ENCODE peak calls at places on chromosomes 1 and 21, in seven cellular contexts. I is fibroblast of the aortic adventitia, X is fibroblast of mammary gland, E is spleen, O is fibroblast of lung, U is HCT116, Y is MM.1S. R is an unnamed sample.

GRCh38 chr1:198212675-198213074 is 55.9 kb downstream of the NEK7 start:
- DNase-seq in I (peak; percentile 91), X (peak; percentile 99), E (no peak), O (peak; percentile 91), U (no peak), Y (no peak), R (no peak)

GRCh38 chr1:236336084-236336483 is 54.3 kb upstream of the ERO1B start:
- DNase-seq in I (no peak), X (no peak), E (no peak), O (no peak), U (no peak), Y (no peak), R (no peak)

GRCh38 chr1:43853161-43853921 is 80.3 kb upstream of the ARTN start:
- DNase-seq in I (peak; percentile 90), X (peak; percentile 85), E (peak; percentile 89), O (peak; percentile 89), U (no peak), Y (peak; percentile 83), R (peak; percentile 91)

GRCh38 chr1:156659994-156660751 is 17.0 kb downstream of the NES start:
- DNase-seq in I (peak; percentile 98), X (peak; percentile 98), E (peak; percentile 97), O (peak; percentile 96), U (peak; percentile 94), Y (peak; percentile 99), R (peak; percentile 89)

GRCh38 chr21:30434033-30434631 is 4.1 kb downstream of the KRTAP13-4 start:
- DNase-seq in I (peak; percentile 0), X (peak; percentile 40), E (no peak), O (peak; percentile 0), U (no peak), Y (peak; percentile 61), R (peak; percentile 28)

GRCh38 chr21:45574691-45575090 is 32.5 kb upstream of the SLC19A1 start:
- DNase-seq in I (no peak), X (no peak), E (peak; percentile 66), O (no peak), U (no peak), Y (no peak), R (no peak)

GRCh38 chr1:24540906-24541710 is 14.8 kb upstream of the NCMAP start:
- DNase-seq in I (peak; percentile 61), X (peak; percentile 72), E (no peak), O (peak; percentile 67), U (no peak), Y (peak; percentile 16), R (no peak)

GRCh38 chr1:209485167-209485566 is 98.3 kb upstream of the CAMK1G start:
- DNase-seq in I (peak; percentile 25), X (peak; percentile 83), E (no peak), O (peak; percentile 62), U (no peak), Y (no peak), R (no peak)

GRCh38 chr1:11019971-11020370 is 7.5 kb downstream of the TARDBP start:
- DNase-seq in I (no peak), X (no peak), E (no peak), O (no peak), U (no peak), Y (no peak), R (no peak)

GRCh38 chr1:16614361-16615252 is 1.2 kb upstream of the NBPF1 start:
- DNase-seq in I (no peak), X (no peak), E (peak; percentile 67), O (no peak), U (no peak), Y (no peak), R (no peak)

GRCh38 chr1:118785246-118785645 is 202.9 kb downstream of the TBX15 start:
- DNase-seq in I (peak; percentile 9), X (peak; percentile 46), E (no peak), O (peak; percentile 1), U (no peak), Y (peak; percentile 16), R (peak; percentile 91)

GRCh38 chr1:58866578-58866977 is 82.7 kb upstream of the JUN start:
- DNase-seq in I (no peak), X (no peak), E (no peak), O (no peak), U (no peak), Y (no peak), R (no peak)

GRCh38 chr1:61132176-61133047 is 50.1 kb downstream of the NFIA start:
- DNase-seq in I (peak; percentile 86), X (no peak), E (no peak), O (peak; percentile 64), U (no peak), Y (no peak), R (no peak)

GRCh38 chr1:53909946-53910345 is 16.0 kb downstream of the DIO1 start:
- DNase-seq in I (no peak), X (no peak), E (no peak), O (peak; percentile 9), U (no peak), Y (no peak), R (no peak)

GRCh38 chr1:39270368-39270767 is 65.9 kb downstream of the MACF1 start:
- DNase-seq in I (no peak), X (no peak), E (no peak), O (no peak), U (no peak), Y (no peak), R (no peak)

GRCh38 chr1:234478152-234478480 is 863 bp downstream of the TARBP1 start:
- DNase-seq in I (peak; percentile 28), X (peak; percentile 26), E (peak; percentile 95), O (peak; percentile 47), U (no peak), Y (peak; percentile 87), R (peak; percentile 39)

GRCh38 chr1:165298081-165298820 is 58.3 kb downstream of the LMX1A start:
- DNase-seq in I (no peak), X (no peak), E (no peak), O (no peak), U (no peak), Y (no peak), R (no peak)

DNA sequence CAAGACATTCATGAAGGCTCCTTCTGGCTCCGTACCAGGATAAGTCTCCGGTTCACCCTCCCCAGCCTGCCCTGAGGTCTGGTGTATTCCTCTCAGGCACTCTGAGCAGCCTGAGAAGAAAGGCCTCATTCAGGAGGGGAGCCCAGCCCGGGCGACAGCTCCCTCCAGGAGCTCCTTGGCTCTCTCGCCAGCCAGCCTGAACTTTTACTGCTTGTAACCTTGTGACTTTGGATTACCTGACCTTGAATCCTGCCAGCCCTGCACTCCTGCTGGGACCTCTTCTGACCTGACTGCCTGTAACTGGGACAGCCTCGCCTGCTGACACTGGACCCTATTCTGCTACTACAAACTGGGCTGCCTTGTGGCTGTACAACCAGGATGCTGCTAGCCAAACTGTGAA is 65.8 kb downstream of the CD34 start:
- DNase-seq in I (no peak), X (no peak), E (no peak), O (no peak), U (no peak), Y (no peak), R (no peak)
- H3K4me3 ChIP-seq in I (no peak overlapping the region), X (no peak overlapping the region), E (no peak overlapping the region), O (no peak overlapping the region), U (no peak overlapping the region), Y (no peak overlapping the region), R (no peak overlapping the region)

GRCh38 chr1:228158690-228159665 is 6.6 kb upstream of the IBA57 start:
- DNase-seq in I (no peak), X (no peak), E (peak; percentile 70), O (no peak), U (no peak), Y (no peak), R (no peak)
- H3K4me3 ChIP-seq in I (no peak overlapping the region), X (no peak overlapping the region), E (no peak overlapping the region), O (no peak overlapping the region), U (no peak overlapping the region), Y (no peak overlapping the region), R (no peak overlapping the region)

DNA sequence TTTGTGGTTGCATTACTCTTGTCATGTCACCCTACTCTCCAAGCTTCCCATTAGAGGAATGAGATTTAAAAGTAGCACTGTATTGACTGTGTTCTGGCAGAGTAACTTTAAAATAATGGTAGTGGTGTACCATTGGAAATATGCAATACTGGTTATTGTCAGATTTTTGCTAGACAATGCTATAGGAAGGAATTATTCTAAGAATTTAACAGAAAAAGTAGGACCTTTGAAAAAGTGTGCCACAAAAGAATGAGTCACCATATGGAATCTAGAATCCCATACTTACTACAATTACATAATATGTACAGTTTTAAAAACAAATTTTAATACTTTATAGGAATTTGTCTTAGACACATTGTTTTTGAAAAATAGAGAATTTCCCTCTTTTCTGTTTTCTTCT is 13.8 kb downstream of the MIER1 start:
- DNase-seq in I (peak; percentile 68), X (peak; percentile 41), E (no peak), O (peak; percentile 68), U (no peak), Y (no peak), R (no peak)
- H3K4me3 ChIP-seq in I (no peak overlapping the region), X (no peak overlapping the region), E (no peak overlapping the region), O (no peak overlapping the region), U (no peak overlapping the region), Y (no peak overlapping the region), R (no peak overlapping the region)

GRCh38 chr1:186829679-186830587 is 1.2 kb downstream of the PLA2G4A start:
- DNase-seq in I (peak; percentile 15), X (no peak), E (no peak), O (no peak), U (no peak), Y (peak; percentile 62), R (no peak)
- H3K4me3 ChIP-seq in I (peak overlapping the region; percentile 96), X (peak overlapping the region; percentile 90), E (peak overlapping the region; percentile 49), O (peak overlapping the region; percentile 78), U (peak overlapping the region; percentile 69), Y (peak overlapping the region; percentile 74), R (no peak overlapping the region)

GRCh38 chr1:28506907-28507246 is 1.0 kb downstream of the RCC1 start:
- DNase-seq in I (no peak), X (peak; percentile 10), E (no peak), O (no peak), U (no peak), Y (no peak), R (no peak)
- H3K4me3 ChIP-seq in I (peak overlapping the region; percentile 94), X (peak overlapping the region; percentile 66), E (peak overlapping the region; percentile 84), O (peak overlapping the region; percentile 78), U (peak overlapping the region; percentile 94), Y (peak overlapping the region; percentile 83), R (peak overlapping the region; percentile 88)

GRCh38 chr1:38138498-38139233 is 92.1 kb upstream of the POU3F1 start:
- DNase-seq in I (peak; percentile 97), X (peak; percentile 95), E (no peak), O (peak; percentile 98), U (peak; percentile 43), Y (no peak), R (no peak)

GRCh38 chr1:38142606-38143005 is 96.0 kb upstream of the POU3F1 start:
- DNase-seq in I (no peak), X (no peak), E (no peak), O (no peak), U (no peak), Y (no peak), R (no peak)

GRCh38 chr1:38140025-38140487 is 93.5 kb upstream of the POU3F1 start:
- DNase-seq in I (peak; percentile 8), X (no peak), E (no peak), O (peak; percentile 48), U (no peak), Y (no peak), R (no peak)

GRCh38 chr1:38137164-38137563 is 90.6 kb upstream of the POU3F1 start:
- DNase-seq in I (no peak), X (no peak), E (no peak), O (no peak), U (no peak), Y (no peak), R (no peak)

DNA sequence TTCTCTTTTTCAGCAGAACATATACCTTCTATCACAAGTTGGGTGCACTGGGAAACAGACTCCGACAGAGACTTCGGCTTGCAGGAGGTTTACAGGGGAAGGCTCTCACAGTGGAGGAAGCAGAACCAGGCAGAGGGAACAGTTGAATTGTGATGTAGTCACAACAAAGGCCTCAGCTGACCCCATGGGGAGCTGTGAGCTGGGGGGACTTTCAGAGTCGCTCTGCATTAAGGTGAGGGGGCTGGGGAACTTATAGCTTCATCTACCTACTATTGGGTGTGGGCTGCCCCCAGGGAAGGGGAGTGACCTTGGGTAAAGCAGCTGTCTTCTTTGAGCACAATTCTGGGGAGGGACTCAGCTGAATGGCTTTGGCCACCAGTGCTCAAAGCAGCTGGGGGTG is 94.9 kb upstream of the POU3F1 start:
- DNase-seq in I (no peak), X (no peak), E (no peak), O (no peak), U (no peak), Y (no peak), R (no peak)
- H3K4me3 ChIP-seq in I (no peak overlapping the region), X (no peak overlapping the region), E (no peak overlapping the region), O (no peak overlapping the region), U (no peak overlapping the region), Y (no peak overlapping the region), R (no peak overlapping the region)